ENCODE peak calls at places on chromosomes 6 and 20, in seven cellular contexts. C is COR-L47, B is NCI-H345, Q is COLO829, W is ovary, H is astrocyte, T is DND-41. D is an unnamed sample.
A peak's percentile ranks its signal among the peaks of the same experiment; 100 is the strongest.

GRCh38 chr20:2691127-2691526 is 1.5 kb upstream of the EBF4 start:
- DNase-seq in C (no peak), B (no peak), Q (no peak), W (no peak), H (no peak), T (no peak), D (no peak)

GRCh38 chr20:6152777-6153176 is 29.9 kb upstream of the FERMT1 start:
- DNase-seq in C (no peak), B (no peak), Q (no peak), W (no peak), H (no peak), T (no peak), D (no peak)

GRCh38 chr20:46151936-46152335 is 33.8 kb downstream of the CD40 start:
- DNase-seq in C (no peak), B (no peak), Q (no peak), W (no peak), H (no peak), T (peak; percentile 39), D (no peak)

GRCh38 chr6:13671742-13672141 is 39.9 kb downstream of the RANBP9 start:
- DNase-seq in C (no peak), B (no peak), Q (no peak), W (no peak), H (no peak), T (no peak), D (no peak)

GRCh38 chr6:30483677-30484279 is 5.5 kb upstream of the HLA-E start:
- DNase-seq in C (peak; percentile 7), B (no peak), Q (peak; percentile 68), W (no peak), H (peak; percentile 40), T (peak; percentile 32), D (no peak)

GRCh38 chr20:31595654-31596411 is 9.3 kb upstream of the ID1 start:
- DNase-seq in C (no peak), B (no peak), Q (peak; percentile 88), W (peak; percentile 93), H (peak; percentile 73), T (no peak), D (no peak)

GRCh38 chr6:113015249-113015648 is 668.1 kb downstream of the RFPL4B start:
- DNase-seq in C (no peak), B (no peak), Q (no peak), W (no peak), H (peak; percentile 76), T (no peak), D (no peak)

GRCh38 chr6:150565945-150566344 is 33.7 kb upstream of the PLEKHG1 start:
- DNase-seq in C (no peak), B (no peak), Q (no peak), W (no peak), H (no peak), T (no peak), D (no peak)

GRCh38 chr6:94130458-94130857 is 711.1 kb upstream of the EPHA7 start:
- DNase-seq in C (no peak), B (no peak), Q (no peak), W (no peak), H (no peak), T (no peak), D (no peak)

GRCh38 chr20:22387452-22387851 is 196.9 kb downstream of the FOXA2 start:
- DNase-seq in C (no peak), B (no peak), Q (no peak), W (no peak), H (no peak), T (no peak), D (no peak)

GRCh38 chr6:169787797-169788196 is 36.4 kb downstream of the ERMARD start:
- DNase-seq in C (no peak), B (no peak), Q (no peak), W (no peak), H (no peak), T (no peak), D (no peak)

GRCh38 chr6:16044211-16044643 is 84.7 kb upstream of the MYLIP start:
- DNase-seq in C (no peak), B (no peak), Q (no peak), W (no peak), H (no peak), T (no peak), D (no peak)

GRCh38 chr6:27651371-27651732 is 178.4 kb upstream of the ZNF184 start:
- DNase-seq in C (no peak), B (peak; percentile 23), Q (no peak), W (no peak), H (peak; percentile 39), T (no peak), D (no peak)

GRCh38 chr6:133889557-133890301 is 816 bp downstream of the TCF21 start:
- DNase-seq in C (no peak), B (no peak), Q (no peak), W (peak; percentile 61), H (no peak), T (no peak), D (no peak)

GRCh38 chr6:31922942-31923341 is 4.6 kb upstream of the C2 start:
- DNase-seq in C (peak; percentile 24), B (peak; percentile 19), Q (no peak), W (no peak), H (no peak), T (peak; percentile 35), D (no peak)

GRCh38 chr6:43758617-43759050 is 11.4 kb upstream of the VEGFA start:
- DNase-seq in C (peak; percentile 48), B (peak; percentile 37), Q (no peak), W (no peak), H (no peak), T (peak; percentile 38), D (no peak)

GRCh38 chr6:28161410-28162079 is 19.9 kb downstream of the ZKSCAN8 start:
- DNase-seq in C (peak; percentile 72), B (peak; percentile 6), Q (peak; percentile 70), W (peak; percentile 65), H (peak; percentile 33), T (peak; percentile 86), D (peak; percentile 49)

GRCh38 chr6:107652526-107653182 is 162.7 kb downstream of the SOBP start:
- DNase-seq in C (no peak), B (no peak), Q (no peak), W (no peak), H (no peak), T (no peak), D (no peak)

GRCh38 chr20:24559114-24559513 is 89.7 kb downstream of the SYNDIG1 start:
- DNase-seq in C (no peak), B (no peak), Q (no peak), W (no peak), H (no peak), T (no peak), D (no peak)

GRCh38 chr20:20593447-20594170 is 118.8 kb downstream of the RALGAPA2 start:
- DNase-seq in C (peak; percentile 74), B (peak; percentile 17), Q (peak; percentile 57), W (peak; percentile 31), H (peak; percentile 28), T (peak; percentile 30), D (peak; percentile 70)

GRCh38 chr20:19827818-19828217 is 69.8 kb downstream of the RIN2 start:
- DNase-seq in C (no peak), B (peak; percentile 41), Q (no peak), W (no peak), H (no peak), T (no peak), D (no peak)